ENCODE peak calls at places on chromosomes 3 and 15, in nine cellular contexts. U, E, J, L, Y, C, Z, M and Q are unnamed samples.

GRCh38 chr15:100919481-100920405 is 586 bp downstream of the LRRK1 start:
- DNase-seq in Y (peak), J (no peak), Z (peak), M (peak), U (peak), C (peak), E (no peak), L (no peak), Q (peak)

GRCh38 chr15:65612616-65612946 is 1.6 kb upstream of the INTS14 start:
- DNase-seq in J (no peak), E (no peak), L (no peak), Z (no peak), C (no peak), Y (peak), U (no peak), M (no peak), Q (no peak)

GRCh38 chr3:70583682-70584081 is 271.2 kb upstream of the MDFIC2 start:
- DNase-seq in E (no peak), J (no peak), U (no peak), M (no peak), C (no peak), Y (no peak), L (no peak), Z (no peak), Q (no peak)

GRCh38 chr15:73324496-73325170 is 44.1 kb downstream of the HCN4 start:
- DNase-seq in U (no peak), Y (no peak), E (no peak), M (no peak), Z (no peak), L (no peak), J (no peak), C (no peak), Q (no peak)

GRCh38 chr3:149134560-149134959 is 5.1 kb downstream of the HPS3 start:
- DNase-seq in L (no peak), E (no peak), J (no peak), C (no peak), Z (no peak), Y (peak), U (no peak), M (no peak), Q (no peak)

GRCh38 chr3:58386966-58387365 is 46.7 kb downstream of the PDHB start:
- DNase-seq in M (no peak), L (peak), J (no peak), Y (peak), C (no peak), E (peak), Z (peak), U (peak), Q (no peak)

GRCh38 chr3:134598813-134599563 is 51.8 kb downstream of the KY start:
- DNase-seq in C (no peak), M (no peak), U (no peak), Y (no peak), J (no peak), E (no peak), Z (no peak), L (no peak), Q (no peak)

GRCh38 chr3:105598047-105598796 is 231.5 kb downstream of the ALCAM start:
- DNase-seq in C (no peak), Y (peak), L (no peak), U (no peak), M (no peak), E (no peak), J (peak), Z (no peak), Q (peak)

GRCh38 chr3:134654031-134654430 is 3.2 kb upstream of the KY start:
- DNase-seq in L (no peak), U (no peak), C (no peak), E (no peak), Z (no peak), J (no peak), Y (no peak), M (peak), Q (no peak)

GRCh38 chr3:123386477-123387040 is 62.3 kb downstream of the ADCY5 start:
- DNase-seq in E (no peak), Y (no peak), L (no peak), Z (no peak), U (peak), J (no peak), M (no peak), C (no peak), Q (no peak)

GRCh38 chr15:25674948-25675347 is 188.2 kb downstream of the ATP10A start:
- DNase-seq in E (no peak), Z (peak), C (no peak), J (no peak), U (peak), L (no peak), Y (no peak), M (no peak), Q (no peak)

GRCh38 chr3:54817628-54818027 is 110.2 kb downstream of the LRTM1 start:
- DNase-seq in Y (no peak), C (no peak), Z (no peak), J (peak), L (peak), U (no peak), M (no peak), E (no peak), Q (no peak)

GRCh38 chr15:94677202-94677790 is 445.9 kb downstream of the MCTP2 start:
- DNase-seq in U (no peak), Z (no peak), M (no peak), E (no peak), J (no peak), C (no peak), L (no peak), Y (no peak), Q (no peak)

GRCh38 chr3:57929988-57930387 is 78.2 kb upstream of the FLNB start:
- DNase-seq in U (no peak), M (no peak), E (no peak), C (no peak), J (no peak), L (no peak), Y (no peak), Z (no peak), Q (no peak)

GRCh38 chr15:75577401-75578205 is 1.5 kb downstream of the PTPN9 start:
- DNase-seq in E (no peak), C (no peak), Z (no peak), J (no peak), Y (no peak), L (no peak), M (no peak), U (no peak), Q (no peak)

GRCh38 chr15:49145651-49146609 is 9.5 kb downstream of the COPS2 start:
- DNase-seq in L (peak), E (no peak), Z (no peak), Y (peak), C (peak), U (no peak), M (peak), J (no peak), Q (peak)

GRCh38 chr15:44385344-44385942 is 42.0 kb upstream of the CTDSPL2 start:
- DNase-seq in J (no peak), Z (no peak), E (no peak), Y (no peak), C (no peak), L (no peak), U (no peak), M (peak), Q (no peak)

GRCh38 chr3:109921509-109921908 is 584.2 kb upstream of the DPPA4 start:
- DNase-seq in Z (no peak), L (no peak), C (peak), J (no peak), E (no peak), Y (no peak), M (no peak), U (no peak), Q (no peak)

GRCh38 chr3:109922898-109923297 is 585.6 kb upstream of the DPPA4 start:
- DNase-seq in M (no peak), L (no peak), J (no peak), C (no peak), E (no peak), Y (no peak), Z (no peak), U (no peak), Q (no peak)

GRCh38 chr3:109923431-109923830 is 586.1 kb upstream of the DPPA4 start:
- DNase-seq in C (no peak), L (no peak), J (no peak), Y (no peak), Z (no peak), M (no peak), U (no peak), E (no peak), Q (no peak)

GRCh38 chr3:109918740-109919139 is 581.4 kb upstream of the DPPA4 start:
- DNase-seq in L (no peak), E (no peak), C (no peak), Z (no peak), M (no peak), U (no peak), J (no peak), Y (no peak), Q (no peak)

DNA sequence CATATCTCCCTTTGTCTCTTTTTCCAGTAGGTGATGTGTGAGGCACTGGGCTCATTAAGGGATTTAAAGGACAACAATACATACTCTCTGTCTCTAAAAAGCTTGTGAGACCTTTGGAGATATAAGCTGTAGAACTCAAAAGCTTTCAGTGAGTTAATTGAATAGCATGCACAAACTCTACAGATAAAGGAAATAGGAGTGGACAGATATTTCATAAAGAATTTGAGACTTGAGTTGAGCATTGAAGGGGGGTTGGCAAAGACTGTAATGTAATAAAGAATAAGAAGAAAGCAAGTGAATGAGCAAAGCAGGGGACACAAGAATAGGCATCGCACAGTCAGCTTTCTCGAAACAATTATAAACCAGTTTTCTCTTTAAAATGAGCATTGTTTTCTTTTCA is 583.4 kb upstream of the DPPA4 start:
- DNase-seq in L (no peak), Y (no peak), C (no peak), M (no peak), Z (no peak), J (no peak), E (no peak), U (no peak), Q (no peak)
- TF ChIP-seq CTCF in L (no peak), Y (no peak), C (no peak), M (no peak), Z (no peak), J (no peak), E (no peak), U (no peak), Q (no peak)

GRCh38 chr3:190517696-190518095 is 3.8 kb downstream of the IL1RAP start:
- DNase-seq in M (no peak), L (no peak), Y (peak), U (no peak), Z (no peak), C (no peak), E (no peak), J (no peak), Q (peak)
- TF ChIP-seq CTCF in M (no peak), L (no peak), Y (peak), U (no peak), Z (no peak), C (no peak), E (no peak), J (no peak), Q (no peak)

GRCh38 chr3:197354195-197355059 is 56.0 kb upstream of the DLG1 start:
- DNase-seq in U (peak), L (no peak), E (no peak), M (no peak), Z (peak), J (no peak), Y (peak), C (peak), Q (no peak)
- TF ChIP-seq CTCF in U (no peak), L (no peak), E (no peak), M (no peak), Z (no peak), J (no peak), Y (no peak), C (no peak), Q (no peak)

GRCh38 chr3:43105224-43105596 is 669 bp downstream of the POMGNT2 start:
- DNase-seq in L (no peak), Z (no peak), M (no peak), J (no peak), Y (no peak), U (no peak), E (no peak), C (no peak), Q (peak)

GRCh38 chr3:43106293-43106628 is 382 bp upstream of the POMGNT2 start:
- DNase-seq in Y (no peak), J (no peak), L (no peak), M (no peak), Z (no peak), U (no peak), E (no peak), C (no peak), Q (no peak)

GRCh38 chr3:43104039-43104438 is 1.8 kb downstream of the POMGNT2 start:
- DNase-seq in U (no peak), E (no peak), L (no peak), C (no peak), Y (no peak), J (no peak), Z (no peak), M (no peak), Q (no peak)

GRCh38 chr3:43104786-43105185 is 1.1 kb downstream of the POMGNT2 start:
- DNase-seq in Y (no peak), M (no peak), U (peak), E (no peak), C (no peak), L (no peak), J (no peak), Z (no peak), Q (no peak)

DNA sequence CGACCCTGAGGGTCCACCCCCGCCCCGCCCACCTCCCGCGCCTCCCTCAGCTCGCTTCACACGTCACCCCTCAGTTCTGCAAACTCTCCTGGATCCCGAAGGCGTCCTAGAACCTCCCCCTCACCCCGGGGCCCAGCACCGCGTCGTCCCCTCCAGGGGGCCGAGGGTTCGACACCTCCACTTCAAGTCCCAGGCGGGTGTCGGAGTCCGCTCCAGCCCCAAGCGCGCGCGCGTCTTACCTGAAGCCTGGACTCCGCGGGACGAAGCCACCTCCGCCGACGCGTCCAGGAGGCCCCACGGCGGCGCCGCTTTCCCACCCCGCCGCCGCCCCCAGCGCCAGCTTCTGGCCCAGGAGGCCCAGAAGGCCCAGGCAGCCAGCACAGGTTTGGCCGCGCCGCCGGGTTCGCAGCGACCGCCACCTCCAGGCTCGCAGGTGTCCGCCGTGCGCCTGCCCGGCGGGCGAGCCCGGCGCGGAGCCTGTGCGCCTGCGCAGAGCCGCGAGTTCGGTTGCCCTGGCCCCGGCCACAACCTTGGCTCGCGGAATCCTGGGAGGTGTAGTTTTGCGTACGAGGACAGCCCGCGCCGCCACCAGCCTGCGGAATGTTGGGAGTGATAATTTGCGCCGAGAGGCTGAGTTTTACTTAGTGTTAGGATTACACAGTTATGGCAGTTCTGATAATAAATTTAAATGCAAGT is at the start of gene POMGNT2:
- DNase-seq in J (peak), Z (peak), U (peak), M (peak), C (peak), L (peak), E (peak), Y (peak), Q (peak)
- TF ChIP-seq CTCF in J (no peak), Z (no peak), U (no peak), M (no peak), C (peak), L (no peak), E (peak), Y (no peak), Q (no peak)

DNA sequence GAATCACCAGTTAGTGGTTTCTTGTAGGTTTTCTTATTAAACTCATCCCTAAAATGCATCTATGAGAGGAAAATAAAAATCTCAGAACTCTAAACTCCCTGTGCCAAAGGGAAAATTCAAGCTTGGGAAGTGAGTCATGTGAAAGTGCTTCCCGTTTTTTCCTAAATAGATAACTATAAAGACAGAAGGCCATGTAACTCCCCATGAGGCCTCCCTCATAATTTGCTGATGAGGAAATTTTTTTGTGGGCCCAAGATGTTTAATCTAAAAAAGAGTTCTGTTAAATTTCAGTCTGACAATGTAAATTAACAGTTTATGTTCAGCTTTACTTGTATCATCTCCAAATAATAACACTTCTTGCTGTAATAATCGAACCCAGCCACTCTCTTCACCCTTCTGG is 1273.9 kb downstream of the OTOL1 start:
- DNase-seq in J (no peak), L (no peak), C (no peak), U (no peak), Y (peak), M (no peak), E (no peak), Z (no peak), Q (no peak)
- TF ChIP-seq CTCF in J (no peak), L (no peak), C (no peak), U (no peak), Y (no peak), M (no peak), E (no peak), Z (no peak), Q (no peak)

GRCh38 chr3:21017115-21017852 is 733.7 kb downstream of the ZNF385D start:
- DNase-seq in Y (peak), M (no peak), L (no peak), Z (no peak), C (peak), U (no peak), E (peak), J (no peak), Q (no peak)
- TF ChIP-seq CTCF in Y (peak), M (peak), L (peak), Z (no peak), C (peak), U (no peak), E (peak), J (peak), Q (no peak)

GRCh38 chr15:31606261-31606669 is 279.6 kb downstream of the KLF13 start:
- DNase-seq in U (no peak), C (no peak), J (peak), Y (peak), L (no peak), E (no peak), M (no peak), Z (no peak), Q (no peak)

GRCh38 chr15:31606942-31607497 is 280.4 kb downstream of the KLF13 start:
- DNase-seq in Y (no peak), C (no peak), E (no peak), Z (no peak), J (no peak), M (no peak), U (no peak), L (no peak), Q (no peak)

GRCh38 chr15:31607656-31608055 is 281.0 kb downstream of the KLF13 start:
- DNase-seq in C (no peak), J (no peak), E (no peak), M (no peak), Z (no peak), L (no peak), Y (no peak), U (no peak), Q (no peak)

GRCh38 chr15:31609243-31609642 is 282.6 kb downstream of the KLF13 start:
- DNase-seq in E (no peak), Z (no peak), J (no peak), M (no peak), C (no peak), U (no peak), L (no peak), Y (peak), Q (no peak)

GRCh38 chr15:31605467-31605931 is 278.9 kb downstream of the KLF13 start:
- DNase-seq in L (no peak), M (no peak), Z (no peak), E (peak), U (no peak), C (peak), J (no peak), Y (peak), Q (no peak)
- TF ChIP-seq CTCF in L (peak), M (no peak), Z (no peak), E (peak), U (no peak), C (peak), J (no peak), Y (no peak), Q (no peak)